ENCODE peak calls at places on chromosomes 7 and 10, in five cellular contexts. I, A, K, N and V are unnamed samples.

GRCh38 chr10:69090687-69091450 is 3.0 kb downstream of the SRGN start:
- DNase-seq in I (no peak), A (peak), K (no peak), N (no peak), V (peak)

GRCh38 chr10:50316695-50317648 is 65.7 kb upstream of the ASAH2 start:
- DNase-seq in I (no peak), A (peak), K (no peak), N (no peak), V (peak)

GRCh38 chr7:20958474-20958873 is 171.8 kb upstream of the SP8 start:
- DNase-seq in I (no peak), A (no peak), K (no peak), N (no peak), V (no peak)

GRCh38 chr7:121530251-121531174 is 134.4 kb upstream of the FAM3C start:
- DNase-seq in I (no peak), A (peak), K (peak), N (no peak), V (peak)

GRCh38 chr7:102072003-102072402 is 214.7 kb upstream of the SH2B2 start:
- DNase-seq in I (no peak), A (no peak), K (no peak), N (no peak), V (no peak)

GRCh38 chr7:41573017-41573416 is 129.9 kb downstream of the INHBA start:
- DNase-seq in I (no peak), A (peak), K (no peak), N (no peak), V (no peak)

GRCh38 chr10:32340596-32341180 is 6.3 kb downstream of the EPC1 start:
- DNase-seq in I (no peak), A (no peak), K (no peak), N (no peak), V (no peak)

GRCh38 chr7:43735802-43736603 is 6.7 kb upstream of the COA1 start:
- DNase-seq in I (no peak), A (peak), K (no peak), N (no peak), V (peak)

GRCh38 chr10:89478739-89479116 is 56.7 kb downstream of the SLC16A12 start:
- DNase-seq in I (no peak), A (no peak), K (no peak), N (no peak), V (no peak)

GRCh38 chr7:56578612-56579011 is 462.4 kb upstream of the NUPR2 start:
- DNase-seq in I (no peak), A (no peak), K (no peak), N (no peak), V (no peak)

GRCh38 chr10:97915761-97916160 is 66.1 kb downstream of the GOLGA7B start:
- DNase-seq in I (peak), A (no peak), K (no peak), N (no peak), V (no peak)

GRCh38 chr10:63434866-63435854 is 30.6 kb downstream of the JMJD1C start:
- DNase-seq in I (no peak), A (no peak), K (no peak), N (no peak), V (no peak)

GRCh38 chr10:13719411-13719810 is 132.6 kb downstream of the PRPF18 start:
- DNase-seq in I (no peak), A (no peak), K (no peak), N (no peak), V (no peak)

GRCh38 chr7:95470452-95470851 is 15.3 kb upstream of the ASB4 start:
- DNase-seq in I (no peak), A (peak), K (no peak), N (peak), V (peak)

GRCh38 chr7:92259062-92259461 is 13.3 kb downstream of the ANKIB1 start:
- DNase-seq in I (no peak), A (no peak), K (no peak), N (no peak), V (no peak)

GRCh38 chr10:19835952-19836351 is 19.7 kb downstream of the PLXDC2 start:
- DNase-seq in I (no peak), A (no peak), K (no peak), N (no peak), V (no peak)

GRCh38 chr10:69103784-69104183 is 15.9 kb downstream of the SRGN start:
- DNase-seq in I (no peak), A (no peak), K (no peak), N (no peak), V (no peak)

GRCh38 chr10:62244785-62245595 is 23.7 kb downstream of the RTKN2 start:
- DNase-seq in I (peak), A (peak), K (peak), N (no peak), V (peak)

GRCh38 chr7:48298779-48299178 is 127.5 kb downstream of the ABCA13 start:
- DNase-seq in I (no peak), A (peak), K (no peak), N (no peak), V (no peak)

GRCh38 chr10:24900888-24901685 is 51.3 kb downstream of the PRTFDC1 start:
- DNase-seq in I (no peak), A (no peak), K (no peak), N (no peak), V (peak)

GRCh38 chr7:138064856-138065357 is 11.4 kb upstream of the AKR1D1 start:
- DNase-seq in I (no peak), A (peak), K (no peak), N (no peak), V (no peak)

GRCh38 chr10:51718804-51719291 is 19.5 kb upstream of the CSTF2T start:
- DNase-seq in I (no peak), A (peak), K (no peak), N (no peak), V (no peak)

GRCh38 chr7:128827971-128828711 is 2.1 kb upstream of the FLNC start:
- DNase-seq in I (no peak), A (peak), K (no peak), N (no peak), V (no peak)

GRCh38 chr10:47183726-47184084 is 116.3 kb upstream of the GDF10 start:
- DNase-seq in I (no peak), A (no peak), K (no peak), N (no peak), V (no peak)

GRCh38 chr7:36391436-36392198 is 2.0 kb downstream of the ANLN start:
- DNase-seq in I (no peak), A (peak), K (no peak), N (no peak), V (peak)

GRCh38 chr10:4829954-4830353 is 3.9 kb downstream of the AKR1E2 start:
- DNase-seq in I (no peak), A (no peak), K (no peak), N (no peak), V (no peak)

GRCh38 chr7:19747740-19748339 is 25.6 kb downstream of the TMEM196 start:
- DNase-seq in I (no peak), A (peak), K (no peak), N (peak), V (peak)

GRCh38 chr7:154858836-154859537 is 143.9 kb downstream of the PAXIP1 start:
- DNase-seq in I (no peak), A (no peak), K (no peak), N (no peak), V (no peak)

GRCh38 chr10:84429926-84430520 is 101.6 kb downstream of the CCSER2 start:
- DNase-seq in I (peak), A (peak), K (peak), N (no peak), V (peak)

GRCh38 chr10:122344741-122345258 is 29.7 kb upstream of the PLEKHA1 start:
- DNase-seq in I (no peak), A (peak), K (no peak), N (no peak), V (no peak)

GRCh38 chr10:132292972-132293415 is 14.8 kb downstream of the STK32C start:
- DNase-seq in I (no peak), A (no peak), K (no peak), N (no peak), V (no peak)

GRCh38 chr10:110443239-110444008 is 54.3 kb upstream of the DUSP5 start:
- DNase-seq in I (no peak), A (no peak), K (no peak), N (no peak), V (no peak)

GRCh38 chr7:151801291-151801690 is 75.6 kb downstream of the PRKAG2 start:
- DNase-seq in I (no peak), A (no peak), K (no peak), N (no peak), V (no peak)

GRCh38 chr7:149883452-149883861 is 9.7 kb downstream of the ATP6V0E2 start:
- DNase-seq in I (peak), A (peak), K (peak), N (peak), V (peak)

GRCh38 chr7:28068811-28069216 is 111.8 kb downstream of the JAZF1 start:
- DNase-seq in I (no peak), A (peak), K (no peak), N (no peak), V (no peak)

GRCh38 chr7:130907439-130907838 is 173.4 kb upstream of the KLF14 start:
- DNase-seq in I (no peak), A (peak), K (no peak), N (no peak), V (no peak)

GRCh38 chr10:120987359-120987758 is 136.2 kb downstream of the WDR11 start:
- DNase-seq in I (no peak), A (no peak), K (no peak), N (no peak), V (no peak)

GRCh38 chr7:131959106-131959812 is 402.8 kb upstream of the PODXL start:
- DNase-seq in I (no peak), A (no peak), K (no peak), N (no peak), V (no peak)

GRCh38 chr7:139682136-139683013 is 95.4 kb downstream of the HIPK2 start:
- DNase-seq in I (no peak), A (peak), K (no peak), N (no peak), V (no peak)